ENCODE peak calls at places on chromosomes 3 and 15, in six cellular contexts. One of them, this sample, is unnamed. For H3K4me1, the result is how much of the 10 kb centered on the place peaks cover.

GRCh38 chr15:77839431-77839830 is 206.7 kb upstream of the LINGO1 start:
- DNase-seq in adrenal gland: no peak
- DNase-seq in cardiac muscle cell: no peak
- DNase-seq in gastrocnemius medialis: no peak
- DNase-seq in psoas muscle: no peak
- DNase-seq in neuronal stem cell: no peak
- DNase-seq in this sample: no peak

GRCh38 chr3:72756900-72757299 is 91.3 kb downstream of the SHQ1 start:
- DNase-seq in adrenal gland: no peak
- DNase-seq in cardiac muscle cell: no peak
- DNase-seq in gastrocnemius medialis: no peak
- DNase-seq in psoas muscle: no peak
- DNase-seq in neuronal stem cell: no peak
- DNase-seq in this sample: no peak

GRCh38 chr3:147333098-147333497 is 73.2 kb downstream of the ZIC4 start:
- DNase-seq in adrenal gland: no peak
- DNase-seq in cardiac muscle cell: no peak
- DNase-seq in gastrocnemius medialis: no peak
- DNase-seq in psoas muscle: no peak
- DNase-seq in neuronal stem cell: no peak
- DNase-seq in this sample: no peak

GRCh38 chr3:44031387-44032380 is 210.0 kb upstream of the TOPAZ1 start:
- DNase-seq in adrenal gland: no peak
- DNase-seq in cardiac muscle cell: no peak
- DNase-seq in gastrocnemius medialis: no peak
- DNase-seq in psoas muscle: no peak
- DNase-seq in neuronal stem cell: no peak
- DNase-seq in this sample: no peak

GRCh38 chr3:12352253-12352652 is 63.4 kb downstream of the PPARG start:
- DNase-seq in adrenal gland: no peak
- DNase-seq in cardiac muscle cell: no peak
- DNase-seq in gastrocnemius medialis: no peak
- DNase-seq in psoas muscle: no peak
- DNase-seq in neuronal stem cell: no peak
- DNase-seq in this sample: no peak

GRCh38 chr15:69734699-69735098 is 282.1 kb downstream of the RPLP1 start:
- DNase-seq in adrenal gland: no peak
- DNase-seq in cardiac muscle cell: no peak
- DNase-seq in gastrocnemius medialis: no peak
- DNase-seq in psoas muscle: no peak
- DNase-seq in neuronal stem cell: no peak
- DNase-seq in this sample: peak

GRCh38 chr15:98896002-98896721 is 111.4 kb downstream of the PGPEP1L start:
- DNase-seq in adrenal gland: no peak
- DNase-seq in cardiac muscle cell: no peak
- DNase-seq in gastrocnemius medialis: no peak
- DNase-seq in psoas muscle: no peak
- DNase-seq in neuronal stem cell: no peak
- DNase-seq in this sample: no peak

GRCh38 chr3:172315401-172316091 is 132.7 kb downstream of the GHSR start:
- DNase-seq in adrenal gland: peak
- DNase-seq in cardiac muscle cell: no peak
- DNase-seq in gastrocnemius medialis: no peak
- DNase-seq in psoas muscle: no peak
- DNase-seq in neuronal stem cell: no peak
- DNase-seq in this sample: no peak

GRCh38 chr3:71258526-71258925 is 325.0 kb downstream of the FOXP1 start:
- DNase-seq in adrenal gland: no peak
- DNase-seq in cardiac muscle cell: no peak
- DNase-seq in gastrocnemius medialis: no peak
- DNase-seq in psoas muscle: no peak
- DNase-seq in neuronal stem cell: no peak
- DNase-seq in this sample: no peak

GRCh38 chr3:153830552-153830951 is 290.6 kb upstream of the ARHGEF26 start:
- DNase-seq in adrenal gland: no peak
- DNase-seq in cardiac muscle cell: no peak
- DNase-seq in gastrocnemius medialis: no peak
- DNase-seq in psoas muscle: no peak
- DNase-seq in neuronal stem cell: no peak
- DNase-seq in this sample: no peak

GRCh38 chr3:14651440-14652251 is at the start of gene CCDC174:
- DNase-seq in adrenal gland: peak
- DNase-seq in cardiac muscle cell: peak
- DNase-seq in gastrocnemius medialis: peak
- DNase-seq in psoas muscle: peak
- DNase-seq in neuronal stem cell: peak
- DNase-seq in this sample: peak

GRCh38 chr3:139588450-139588849 is 48.9 kb upstream of the RBP1 start:
- DNase-seq in adrenal gland: peak
- DNase-seq in cardiac muscle cell: peak
- DNase-seq in gastrocnemius medialis: no peak
- DNase-seq in psoas muscle: no peak
- DNase-seq in neuronal stem cell: peak
- DNase-seq in this sample: peak

GRCh38 chr15:43821505-43821904 is 3.0 kb downstream of the MFAP1 start:
- DNase-seq in adrenal gland: no peak
- DNase-seq in cardiac muscle cell: no peak
- DNase-seq in gastrocnemius medialis: no peak
- DNase-seq in psoas muscle: no peak
- DNase-seq in neuronal stem cell: no peak
- DNase-seq in this sample: no peak

GRCh38 chr3:111763101-111763500 is 96.0 kb upstream of the PHLDB2 start:
- DNase-seq in adrenal gland: no peak
- DNase-seq in cardiac muscle cell: no peak
- DNase-seq in gastrocnemius medialis: no peak
- DNase-seq in psoas muscle: no peak
- DNase-seq in neuronal stem cell: no peak
- DNase-seq in this sample: no peak

GRCh38 chr15:100167884-100168375 is 173.8 kb downstream of the ADAMTS17 start:
- DNase-seq in adrenal gland: no peak
- DNase-seq in cardiac muscle cell: no peak
- DNase-seq in gastrocnemius medialis: peak
- DNase-seq in psoas muscle: no peak
- DNase-seq in neuronal stem cell: no peak
- DNase-seq in this sample: no peak

GRCh38 chr15:56856934-56857333 is 61.5 kb upstream of the TCF12 start:
- DNase-seq in adrenal gland: no peak
- DNase-seq in cardiac muscle cell: no peak
- DNase-seq in gastrocnemius medialis: no peak
- DNase-seq in psoas muscle: no peak
- DNase-seq in neuronal stem cell: no peak
- DNase-seq in this sample: no peak

GRCh38 chr3:9780451-9780797 is 10.7 kb upstream of the CAMK1 start:
- DNase-seq in adrenal gland: no peak
- DNase-seq in cardiac muscle cell: no peak
- DNase-seq in gastrocnemius medialis: no peak
- DNase-seq in psoas muscle: no peak
- DNase-seq in neuronal stem cell: no peak
- DNase-seq in this sample: no peak

GRCh38 chr3:113270786-113271185 is 59.4 kb downstream of the BOC start:
- DNase-seq in adrenal gland: no peak
- DNase-seq in cardiac muscle cell: no peak
- DNase-seq in gastrocnemius medialis: no peak
- DNase-seq in psoas muscle: no peak
- DNase-seq in neuronal stem cell: no peak
- DNase-seq in this sample: no peak
- H3K4me1 ChIP-seq in adrenal gland: under half
- H3K4me1 ChIP-seq in cardiac muscle cell: under half
- H3K4me1 ChIP-seq in gastrocnemius medialis: under half
- H3K4me1 ChIP-seq in psoas muscle: under half
- H3K4me1 ChIP-seq in neuronal stem cell: half or more
- H3K4me1 ChIP-seq in this sample: under half

GRCh38 chr3:155746703-155747102 is 1.8 kb upstream of the PLCH1 start:
- DNase-seq in adrenal gland: no peak
- DNase-seq in cardiac muscle cell: no peak
- DNase-seq in gastrocnemius medialis: no peak
- DNase-seq in psoas muscle: no peak
- DNase-seq in neuronal stem cell: no peak
- DNase-seq in this sample: no peak

GRCh38 chr3:155744626-155745324 is at the start of gene PLCH1:
- DNase-seq in adrenal gland: peak
- DNase-seq in cardiac muscle cell: peak
- DNase-seq in gastrocnemius medialis: no peak
- DNase-seq in psoas muscle: peak
- DNase-seq in neuronal stem cell: peak
- DNase-seq in this sample: peak

GRCh38 chr3:155744091-155744625 is 713 bp downstream of the PLCH1 start:
- DNase-seq in adrenal gland: peak
- DNase-seq in cardiac muscle cell: peak
- DNase-seq in gastrocnemius medialis: no peak
- DNase-seq in psoas muscle: peak
- DNase-seq in neuronal stem cell: peak
- DNase-seq in this sample: peak

GRCh38 chr3:155747286-155747685 is 2.4 kb upstream of the PLCH1 start:
- DNase-seq in adrenal gland: no peak
- DNase-seq in cardiac muscle cell: no peak
- DNase-seq in gastrocnemius medialis: no peak
- DNase-seq in psoas muscle: no peak
- DNase-seq in neuronal stem cell: no peak
- DNase-seq in this sample: no peak

GRCh38 chr3:155745795-155746550 is 1.1 kb upstream of the PLCH1 start:
- DNase-seq in adrenal gland: peak
- DNase-seq in cardiac muscle cell: peak
- DNase-seq in gastrocnemius medialis: no peak
- DNase-seq in psoas muscle: no peak
- DNase-seq in neuronal stem cell: peak
- DNase-seq in this sample: peak
- H3K4me1 ChIP-seq in adrenal gland: under half
- H3K4me1 ChIP-seq in cardiac muscle cell: under half
- H3K4me1 ChIP-seq in gastrocnemius medialis: under half
- H3K4me1 ChIP-seq in psoas muscle: under half
- H3K4me1 ChIP-seq in neuronal stem cell: under half
- H3K4me1 ChIP-seq in this sample: under half

DNA sequence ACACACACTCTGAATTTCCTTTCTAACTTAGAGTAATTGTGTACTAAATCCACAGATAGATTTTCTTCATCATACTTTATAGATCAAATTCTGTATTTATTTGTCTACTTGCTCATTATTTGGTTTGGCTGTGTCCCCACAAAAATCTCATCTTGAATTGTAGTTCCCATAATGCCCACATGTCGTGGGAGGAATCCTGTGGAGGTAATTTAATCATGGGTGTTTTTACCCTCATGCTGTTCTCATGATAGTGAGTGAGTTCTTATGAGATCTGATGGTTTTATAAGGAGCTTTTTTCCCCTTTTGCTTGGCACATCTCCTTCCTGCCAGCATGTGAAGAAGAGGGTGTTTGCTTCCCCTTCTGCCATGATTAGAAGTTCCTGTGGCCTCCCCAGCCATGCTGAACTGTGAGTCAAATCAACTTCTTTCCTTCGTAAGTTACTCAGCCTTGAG is 198.3 kb upstream of the TGFBR2 start:
- DNase-seq in adrenal gland: no peak
- DNase-seq in cardiac muscle cell: no peak
- DNase-seq in gastrocnemius medialis: no peak
- DNase-seq in psoas muscle: no peak
- DNase-seq in neuronal stem cell: no peak
- DNase-seq in this sample: no peak
- H3K4me1 ChIP-seq in adrenal gland: under half
- H3K4me1 ChIP-seq in cardiac muscle cell: under half
- H3K4me1 ChIP-seq in gastrocnemius medialis: under half
- H3K4me1 ChIP-seq in psoas muscle: under half
- H3K4me1 ChIP-seq in neuronal stem cell: under half
- H3K4me1 ChIP-seq in this sample: under half

DNA sequence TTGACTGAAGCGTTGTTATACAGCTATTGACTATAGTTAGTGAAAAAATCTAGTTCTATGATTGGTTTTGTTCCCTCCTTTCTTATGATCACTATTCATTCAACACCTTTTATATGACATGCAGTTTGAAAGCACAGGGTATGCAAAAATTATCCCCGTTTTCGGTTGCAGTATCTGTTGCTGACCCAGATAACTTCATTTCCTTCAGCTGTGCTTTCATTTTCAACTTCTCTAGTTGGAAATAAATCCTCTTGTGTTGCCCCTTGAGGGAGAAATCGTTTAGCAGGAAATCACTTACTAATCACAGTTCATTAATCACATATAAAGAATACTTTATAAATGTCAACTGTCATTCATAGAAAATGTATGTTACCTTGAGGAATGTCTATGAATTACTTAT is 55.1 kb downstream of the MBNL1 start:
- DNase-seq in adrenal gland: no peak
- DNase-seq in cardiac muscle cell: no peak
- DNase-seq in gastrocnemius medialis: no peak
- DNase-seq in psoas muscle: no peak
- DNase-seq in neuronal stem cell: no peak
- DNase-seq in this sample: no peak
- H3K4me1 ChIP-seq in adrenal gland: half or more
- H3K4me1 ChIP-seq in cardiac muscle cell: under half
- H3K4me1 ChIP-seq in gastrocnemius medialis: half or more
- H3K4me1 ChIP-seq in psoas muscle: half or more
- H3K4me1 ChIP-seq in neuronal stem cell: under half
- H3K4me1 ChIP-seq in this sample: under half

DNA sequence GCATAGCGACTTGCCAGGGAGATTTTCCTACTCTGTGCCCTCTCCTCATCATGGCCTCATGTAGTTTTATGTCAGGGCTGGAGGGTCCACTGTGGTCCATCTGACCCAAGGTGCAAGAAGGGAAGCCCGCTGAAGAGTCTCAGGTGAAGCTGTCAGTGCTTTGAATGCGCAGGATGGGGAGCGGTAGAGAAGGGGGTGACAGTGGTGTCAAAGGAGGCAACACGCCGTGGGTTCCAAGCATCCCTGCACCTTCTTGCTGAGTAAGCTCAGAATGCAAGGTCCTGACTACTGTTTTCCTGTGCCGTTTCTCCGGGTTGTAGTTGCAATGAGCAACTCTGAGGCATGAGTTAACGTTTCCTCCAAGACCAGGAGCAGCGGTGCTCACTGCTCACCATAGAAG is 44.9 kb upstream of the RAB6B start:
- DNase-seq in adrenal gland: no peak
- DNase-seq in cardiac muscle cell: no peak
- DNase-seq in gastrocnemius medialis: no peak
- DNase-seq in psoas muscle: no peak
- DNase-seq in neuronal stem cell: no peak
- DNase-seq in this sample: no peak
- H3K4me1 ChIP-seq in adrenal gland: under half
- H3K4me1 ChIP-seq in cardiac muscle cell: under half
- H3K4me1 ChIP-seq in gastrocnemius medialis: under half
- H3K4me1 ChIP-seq in psoas muscle: under half
- H3K4me1 ChIP-seq in neuronal stem cell: under half
- H3K4me1 ChIP-seq in this sample: under half